ENCODE peak calls at places on chromosomes 3 and 15, in four cellular contexts. I, Q, Y and B are unnamed samples.

GRCh38 chr3:61788623-61789507 is 227.5 kb downstream of the PTPRG start:
- DNase-seq in I (no peak), Q (no peak), Y (no peak), B (no peak)

GRCh38 chr15:90320062-90320884 is 31.8 kb upstream of the ZNF774 start:
- DNase-seq in I (peak; percentile 45), Q (peak; percentile 94), Y (peak; percentile 85), B (peak; percentile 95)

GRCh38 chr3:112382543-112383160 is 49.7 kb downstream of the CD200 start:
- DNase-seq in I (no peak), Q (no peak), Y (no peak), B (no peak)

GRCh38 chr3:47022540-47023161 is 43.2 kb downstream of the NBEAL2 start:
- DNase-seq in I (no peak), Q (no peak), Y (no peak), B (no peak)

GRCh38 chr15:63135804-63136203 is 14.1 kb downstream of the LACTB start:
- DNase-seq in I (no peak), Q (no peak), Y (no peak), B (peak; percentile 86)

GRCh38 chr3:145899229-145899628 is 261.8 kb downstream of the PLOD2 start:
- DNase-seq in I (no peak), Q (no peak), Y (no peak), B (no peak)

GRCh38 chr3:112767177-112767576 is 79.5 kb downstream of the CD200R1L start:
- DNase-seq in I (no peak), Q (no peak), Y (no peak), B (peak; percentile 40)

GRCh38 chr3:102225407-102226132 is 209.2 kb upstream of the ZPLD1 start:
- DNase-seq in I (no peak), Q (peak; percentile 60), Y (no peak), B (peak; percentile 82)

GRCh38 chr3:182509844-182510460 is 283.4 kb upstream of the ATP11B start:
- DNase-seq in I (no peak), Q (no peak), Y (no peak), B (no peak)

GRCh38 chr3:155960060-155960459 is 89.6 kb downstream of the GMPS start:
- DNase-seq in I (no peak), Q (no peak), Y (no peak), B (peak; percentile 11)

GRCh38 chr3:29186131-29186599 is 94.7 kb upstream of the RBMS3 start:
- DNase-seq in I (no peak), Q (no peak), Y (no peak), B (peak; percentile 83)

GRCh38 chr3:76039431-76039830 is 254.1 kb upstream of the ZNF717 start:
- DNase-seq in I (no peak), Q (no peak), Y (no peak), B (peak; percentile 58)

GRCh38 chr3:72345237-72345878 is 502.9 kb downstream of the SHQ1 start:
- DNase-seq in I (no peak), Q (no peak), Y (no peak), B (no peak)

GRCh38 chr3:124772081-124772831 is 42.0 kb downstream of the UMPS start:
- DNase-seq in I (no peak), Q (no peak), Y (peak; percentile 64), B (peak; percentile 78)

GRCh38 chr3:148158210-148158609 is 539.5 kb upstream of the AGTR1 start:
- DNase-seq in I (no peak), Q (no peak), Y (no peak), B (peak; percentile 65)

GRCh38 chr15:75639191-75639708 is 774 bp downstream of the IMP3 start:
- DNase-seq in I (no peak), Q (no peak), Y (no peak), B (no peak)

GRCh38 chr3:139506792-139507191 is 30.5 kb upstream of the RBP2 start:
- DNase-seq in I (no peak), Q (peak; percentile 12), Y (no peak), B (no peak)

GRCh38 chr3:24145981-24146822 is 201.1 kb downstream of the NR1D2 start:
- DNase-seq in I (no peak), Q (no peak), Y (no peak), B (peak; percentile 84)

GRCh38 chr15:51094606-51095569 is at the start of gene TNFAIP8L3:
- DNase-seq in I (no peak), Q (peak; percentile 65), Y (no peak), B (peak; percentile 82)

GRCh38 chr15:74201656-74202420 is 749 bp downstream of the STRA6 start:
- DNase-seq in I (no peak), Q (no peak), Y (no peak), B (peak; percentile 19)

GRCh38 chr3:51938780-51939425 is 2.8 kb downstream of the RRP9 start:
- DNase-seq in I (no peak), Q (no peak), Y (no peak), B (no peak)

GRCh38 chr15:65653341-65653740 is 31.6 kb downstream of the SLC24A1 start:
- DNase-seq in I (no peak), Q (no peak), Y (no peak), B (peak; percentile 66)

GRCh38 chr3:4464579-4464978 is 2.5 kb downstream of the SUMF1 start:
- DNase-seq in I (no peak), Q (no peak), Y (no peak), B (no peak)

GRCh38 chr3:108486910-108487309 is 23.5 kb downstream of the MYH15 start:
- DNase-seq in I (no peak), Q (no peak), Y (no peak), B (peak; percentile 48)

GRCh38 chr15:43876872-43877271 is 50.1 kb downstream of the WDR76 start:
- DNase-seq in I (no peak), Q (no peak), Y (no peak), B (no peak)

GRCh38 chr3:140206196-140207040 is 271.4 kb downstream of the CLSTN2 start:
- DNase-seq in I (no peak), Q (peak; percentile 77), Y (peak; percentile 9), B (peak; percentile 63)

GRCh38 chr3:70805044-70805732 is 492.8 kb upstream of the MDFIC2 start:
- DNase-seq in I (no peak), Q (no peak), Y (no peak), B (peak; percentile 14)

GRCh38 chr15:31483053-31483923 is 156.7 kb downstream of the KLF13 start:
- DNase-seq in I (no peak), Q (no peak), Y (no peak), B (peak; percentile 43)
- H3K4me3 ChIP-seq in I (peak overlapping the region; percentile 43), Q (no peak overlapping the region), Y (no peak overlapping the region), B (no peak overlapping the region)

GRCh38 chr3:159781867-159782266 is 206.8 kb upstream of the IL12A start:
- DNase-seq in I (no peak), Q (no peak), Y (no peak), B (no peak)
- TF ChIP-seq CTCF in I (no peak), Q (no peak), Y (no peak), B (no peak)

GRCh38 chr3:9769012-9769411 is 735 bp downstream of the CAMK1 start:
- DNase-seq in I (no peak), Q (no peak), Y (no peak), B (no peak)
- H3K4me3 ChIP-seq in I (peak overlapping the region; percentile 89), Q (peak overlapping the region; percentile 63), Y (peak overlapping the region; percentile 37), B (peak overlapping the region; percentile 65)

GRCh38 chr3:163491714-163492113 is 1586.6 kb downstream of the SI start:
- DNase-seq in I (no peak), Q (no peak), Y (no peak), B (no peak)

DNA sequence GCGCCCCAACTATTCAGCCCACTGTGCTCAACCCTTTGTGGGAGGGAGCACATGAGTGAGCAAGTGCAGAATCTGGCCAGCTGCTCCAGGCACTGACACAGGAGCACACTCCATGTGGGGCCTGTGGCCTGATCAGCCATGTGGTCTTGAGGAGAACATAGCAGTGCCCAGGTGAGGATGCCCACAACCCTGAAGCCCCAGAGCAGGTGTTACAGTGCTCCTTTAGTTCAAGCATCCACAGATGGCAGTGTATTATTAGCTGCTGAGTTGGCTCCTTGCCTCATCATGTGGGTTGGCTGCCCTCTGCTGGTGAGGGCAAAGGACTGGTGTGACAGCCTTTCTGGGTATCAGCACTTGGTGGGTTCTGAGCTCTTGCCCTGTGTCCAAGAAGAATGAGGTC is 1588.2 kb downstream of the SI start:
- DNase-seq in I (no peak), Q (peak; percentile 82), Y (peak; percentile 9), B (peak; percentile 1)
- TF ChIP-seq CTCF in I (peak; percentile 26), Q (peak; percentile 82), Y (peak; percentile 56), B (peak; percentile 42)

GRCh38 chr3:81723732-81724313 is 37.6 kb downstream of the GBE1 start:
- DNase-seq in I (no peak), Q (no peak), Y (peak; percentile 11), B (peak; percentile 44)
- H3K4me3 ChIP-seq in I (peak overlapping the region; percentile 35), Q (no peak overlapping the region), Y (no peak overlapping the region), B (no peak overlapping the region)

GRCh38 chr3:7543294-7543693 is 682.4 kb downstream of the GRM7 start:
- DNase-seq in I (no peak), Q (no peak), Y (no peak), B (no peak)
- TF ChIP-seq CTCF in I (no peak), Q (no peak), Y (no peak), B (no peak)

GRCh38 chr3:86990171-86990733 is 697 bp downstream of the VGLL3 start:
- DNase-seq in I (no peak), Q (no peak), Y (no peak), B (no peak)
- H3K4me3 ChIP-seq in I (peak overlapping the region; percentile 80), Q (peak overlapping the region; percentile 88), Y (no peak overlapping the region), B (peak overlapping the region; percentile 91)

GRCh38 chr3:117443014-117443413 is 733.4 kb downstream of the TUSC7 start:
- DNase-seq in I (no peak), Q (no peak), Y (no peak), B (no peak)
- TF ChIP-seq CTCF in I (no peak), Q (no peak), Y (no peak), B (no peak)

GRCh38 chr3:13008114-13008995 is 64.9 kb downstream of the IQSEC1 start:
- DNase-seq in I (no peak), Q (no peak), Y (no peak), B (no peak)
- H3K4me3 ChIP-seq in I (no peak overlapping the region), Q (no peak overlapping the region), Y (no peak overlapping the region), B (no peak overlapping the region)